ENCODE peak calls at places on chromosomes 3 and 15, in ten cellular contexts. O is activated T-helper 1 cell treated with anti-CD3 and anti-CD28 coated beads, Interleukin-12 subunit alpha, Interleukin-12 subunit beta, Interleukin-2, Interleukin-4 antibody, amounts not matched to agents 30 ng/mL and 10 ng/mL and 1 ng/mL, durations not matched to agents 14 hours and 24 hours and 36 hours; I is BJ; G is GM23248; H is HT1080; T is body of pancreas; N is COR-L47; P is kidney epithelial cell; Q is activated effector memory CD4-positive, alpha-beta T cell treated with Interleukin-2 at 50 U/mL for 16 hours; S is astrocyte of the spinal cord. E is an unnamed sample.

GRCh38 chr3:162586591-162586990 is 1090.0 kb downstream of the OTOL1 start:
- DNase-seq in O (no peak), I (no peak), G (no peak), H (peak; percentile 14), T (no peak), N (no peak), P (no peak), Q (no peak), S (peak; percentile 23), E (peak; percentile 8)

GRCh38 chr3:146796078-146796477 is 190.9 kb upstream of the PLSCR5 start:
- DNase-seq in O (no peak), I (no peak), G (no peak), H (no peak), T (no peak), N (no peak), P (no peak), Q (no peak), S (peak; percentile 44), E (no peak)

GRCh38 chr3:188956839-188957489 is 214.8 kb upstream of the TPRG1 start:
- DNase-seq in O (no peak), I (no peak), G (peak; percentile 82), H (peak; percentile 64), T (no peak), N (peak; percentile 48), P (no peak), Q (no peak), S (peak; percentile 80), E (peak; percentile 31)

GRCh38 chr15:78906310-78906608 is 33.6 kb downstream of the MORF4L1 start:
- DNase-seq in O (no peak), I (peak; percentile 60), G (peak; percentile 93), H (peak; percentile 37), T (peak; percentile 66), N (no peak), P (peak; percentile 65), Q (no peak), S (peak; percentile 33), E (peak; percentile 50)

GRCh38 chr3:69530554-69530953 is 144.7 kb upstream of the FRMD4B start:
- DNase-seq in O (no peak), I (no peak), G (no peak), H (no peak), T (no peak), N (no peak), P (no peak), Q (no peak), S (no peak), E (no peak)

GRCh38 chr3:126111566-126112475 is 27.9 kb upstream of the SLC41A3 start:
- DNase-seq in O (no peak), I (no peak), G (no peak), H (no peak), T (no peak), N (no peak), P (no peak), Q (no peak), S (no peak), E (no peak)

GRCh38 chr3:169668957-169669681 is 5.6 kb upstream of the MECOM start:
- DNase-seq in O (no peak), I (no peak), G (peak; percentile 79), H (peak; percentile 80), T (peak; percentile 93), N (peak; percentile 90), P (no peak), Q (no peak), S (peak; percentile 50), E (peak; percentile 50)

GRCh38 chr3:30747771-30748281 is 141.4 kb downstream of the TGFBR2 start:
- DNase-seq in O (no peak), I (no peak), G (peak; percentile 79), H (peak; percentile 87), T (no peak), N (no peak), P (peak; percentile 9), Q (no peak), S (peak; percentile 60), E (no peak)

GRCh38 chr15:39942753-39943150 is 8.8 kb downstream of the EIF2AK4 start:
- DNase-seq in O (no peak), I (no peak), G (no peak), H (no peak), T (no peak), N (no peak), P (no peak), Q (no peak), S (no peak), E (no peak)

GRCh38 chr15:65576669-65577068 is 34.3 kb downstream of the INTS14 start:
- DNase-seq in O (no peak), I (peak; percentile 27), G (peak; percentile 57), H (peak; percentile 69), T (no peak), N (no peak), P (peak; percentile 29), Q (no peak), S (peak; percentile 70), E (no peak)

GRCh38 chr3:24519368-24520100 is 24.9 kb upstream of the THRB start:
- DNase-seq in O (no peak), I (no peak), G (peak; percentile 47), H (peak; percentile 12), T (no peak), N (peak; percentile 31), P (no peak), Q (no peak), S (no peak), E (peak; percentile 28)

GRCh38 chr3:138097192-138097829 is 18.1 kb downstream of the DZIP1L start:
- DNase-seq in O (no peak), I (no peak), G (no peak), H (no peak), T (no peak), N (no peak), P (no peak), Q (no peak), S (no peak), E (no peak)

GRCh38 chr3:177478170-177478859 is 281.0 kb upstream of the TBL1XR1 start:
- DNase-seq in O (no peak), I (peak; percentile 99), G (peak; percentile 96), H (peak; percentile 98), T (peak; percentile 28), N (no peak), P (peak; percentile 98), Q (no peak), S (peak; percentile 100), E (no peak)

GRCh38 chr3:45545476-45545875 is 49.1 kb upstream of the LIMD1 start:
- DNase-seq in O (no peak), I (no peak), G (peak; percentile 67), H (peak; percentile 50), T (no peak), N (no peak), P (no peak), Q (no peak), S (no peak), E (no peak)

GRCh38 chr3:153246805-153247204 is 84.8 kb downstream of the RAP2B start:
- DNase-seq in O (no peak), I (peak; percentile 87), G (peak; percentile 87), H (no peak), T (no peak), N (no peak), P (no peak), Q (no peak), S (peak; percentile 77), E (no peak)

GRCh38 chr3:42216820-42217416 is 49.1 kb downstream of the CCK start:
- DNase-seq in O (no peak), I (no peak), G (peak; percentile 85), H (peak; percentile 78), T (no peak), N (no peak), P (no peak), Q (no peak), S (peak; percentile 34), E (no peak)

GRCh38 chr3:126895178-126896066 is 87.5 kb upstream of the PLXNA1 start:
- DNase-seq in O (no peak), I (no peak), G (peak; percentile 41), H (peak; percentile 60), T (peak; percentile 21), N (peak; percentile 39), P (no peak), Q (no peak), S (no peak), E (no peak)

GRCh38 chr15:63449711-63450110 is 54.7 kb upstream of the USP3 start:
- DNase-seq in O (no peak), I (no peak), G (peak; percentile 41), H (peak; percentile 22), T (no peak), N (no peak), P (no peak), Q (no peak), S (no peak), E (no peak)

E was measured in NCI-H2029.